ENCODE peak calls at places on chromosomes 12 and 14, in ten cellular contexts. One of them, this sample, is unnamed. For H3K27me3 and H3K4me1, the result is how much of the 10 kb centered on the place peaks cover.

GRCh38 chr14:76782885-76783566 is 21.8 kb downstream of the VASH1 start:
- DNase-seq in psoas muscle: no peak
- DNase-seq in gastrocnemius medialis: no peak
- DNase-seq in uterus: no peak
- DNase-seq in mammary epithelial cell: no peak
- DNase-seq in heart right ventricle: no peak
- DNase-seq in Panc1: no peak
- DNase-seq in naive thymus-derived CD4-positive, alpha-beta T cell: peak
- DNase-seq in IMR-90: no peak
- DNase-seq in H9: peak
- DNase-seq in this sample: peak

GRCh38 chr14:99041820-99042174 is 230.2 kb downstream of the BCL11B start:
- DNase-seq in IMR-90: no peak
- DNase-seq in heart right ventricle: no peak
- DNase-seq in psoas muscle: no peak
- DNase-seq in naive thymus-derived CD4-positive, alpha-beta T cell: no peak
- DNase-seq in Panc1: no peak
- DNase-seq in gastrocnemius medialis: no peak
- DNase-seq in uterus: no peak
- DNase-seq in H9: no peak
- DNase-seq in mammary epithelial cell: no peak
- DNase-seq in this sample: no peak

GRCh38 chr12:68481181-68481941 is 129.3 kb upstream of the RAP1B start:
- DNase-seq in naive thymus-derived CD4-positive, alpha-beta T cell: no peak
- DNase-seq in heart right ventricle: no peak
- DNase-seq in IMR-90: peak
- DNase-seq in uterus: no peak
- DNase-seq in Panc1: no peak
- DNase-seq in H9: no peak
- DNase-seq in gastrocnemius medialis: no peak
- DNase-seq in mammary epithelial cell: no peak
- DNase-seq in psoas muscle: no peak
- DNase-seq in this sample: no peak

GRCh38 chr14:80587096-80587724 is 354.3 kb downstream of the CEP128 start:
- DNase-seq in Panc1: peak
- DNase-seq in IMR-90: peak
- DNase-seq in uterus: no peak
- DNase-seq in mammary epithelial cell: peak
- DNase-seq in H9: no peak
- DNase-seq in naive thymus-derived CD4-positive, alpha-beta T cell: no peak
- DNase-seq in heart right ventricle: no peak
- DNase-seq in psoas muscle: no peak
- DNase-seq in gastrocnemius medialis: no peak
- DNase-seq in this sample: peak

GRCh38 chr14:69610020-69610858 is 1.2 kb upstream of the SUSD6 start:
- DNase-seq in uterus: no peak
- DNase-seq in gastrocnemius medialis: no peak
- DNase-seq in heart right ventricle: no peak
- DNase-seq in H9: no peak
- DNase-seq in mammary epithelial cell: no peak
- DNase-seq in Panc1: no peak
- DNase-seq in naive thymus-derived CD4-positive, alpha-beta T cell: no peak
- DNase-seq in IMR-90: no peak
- DNase-seq in psoas muscle: no peak
- DNase-seq in this sample: peak

GRCh38 chr12:122093098-122093883 is 14.7 kb downstream of the MLXIP start:
- DNase-seq in naive thymus-derived CD4-positive, alpha-beta T cell: no peak
- DNase-seq in psoas muscle: no peak
- DNase-seq in heart right ventricle: no peak
- DNase-seq in IMR-90: no peak
- DNase-seq in Panc1: no peak
- DNase-seq in gastrocnemius medialis: no peak
- DNase-seq in H9: no peak
- DNase-seq in mammary epithelial cell: no peak
- DNase-seq in uterus: peak
- DNase-seq in this sample: no peak

GRCh38 chr14:95533822-95534221 is 1.0 kb upstream of the GLRX5 start:
- DNase-seq in IMR-90: no peak
- DNase-seq in Panc1: no peak
- DNase-seq in uterus: no peak
- DNase-seq in heart right ventricle: no peak
- DNase-seq in gastrocnemius medialis: no peak
- DNase-seq in H9: no peak
- DNase-seq in naive thymus-derived CD4-positive, alpha-beta T cell: no peak
- DNase-seq in mammary epithelial cell: no peak
- DNase-seq in psoas muscle: no peak
- DNase-seq in this sample: no peak

GRCh38 chr12:26046203-26046602 is 78.6 kb downstream of the BHLHE41 start:
- DNase-seq in gastrocnemius medialis: no peak
- DNase-seq in Panc1: no peak
- DNase-seq in mammary epithelial cell: no peak
- DNase-seq in IMR-90: no peak
- DNase-seq in heart right ventricle: no peak
- DNase-seq in naive thymus-derived CD4-positive, alpha-beta T cell: no peak
- DNase-seq in uterus: no peak
- DNase-seq in H9: no peak
- DNase-seq in psoas muscle: no peak
- DNase-seq in this sample: no peak

GRCh38 chr12:47039756-47040155 is 39.7 kb upstream of the PCED1B start:
- DNase-seq in IMR-90: no peak
- DNase-seq in heart right ventricle: no peak
- DNase-seq in Panc1: no peak
- DNase-seq in psoas muscle: no peak
- DNase-seq in naive thymus-derived CD4-positive, alpha-beta T cell: no peak
- DNase-seq in gastrocnemius medialis: no peak
- DNase-seq in uterus: no peak
- DNase-seq in H9: no peak
- DNase-seq in mammary epithelial cell: no peak
- DNase-seq in this sample: no peak

GRCh38 chr14:105617201-105617777 is 90.9 kb downstream of the TMEM121 start:
- DNase-seq in Panc1: no peak
- DNase-seq in naive thymus-derived CD4-positive, alpha-beta T cell: no peak
- DNase-seq in heart right ventricle: no peak
- DNase-seq in mammary epithelial cell: no peak
- DNase-seq in uterus: no peak
- DNase-seq in gastrocnemius medialis: no peak
- DNase-seq in IMR-90: no peak
- DNase-seq in H9: no peak
- DNase-seq in psoas muscle: no peak
- DNase-seq in this sample: no peak

GRCh38 chr12:70418101-70418500 is 52.0 kb downstream of the KCNMB4 start:
- DNase-seq in H9: no peak
- DNase-seq in gastrocnemius medialis: no peak
- DNase-seq in heart right ventricle: no peak
- DNase-seq in psoas muscle: no peak
- DNase-seq in IMR-90: no peak
- DNase-seq in mammary epithelial cell: peak
- DNase-seq in Panc1: no peak
- DNase-seq in uterus: no peak
- DNase-seq in naive thymus-derived CD4-positive, alpha-beta T cell: no peak
- DNase-seq in this sample: no peak

GRCh38 chr12:127485528-127485927 is 781.4 kb upstream of the TMEM132C start:
- DNase-seq in naive thymus-derived CD4-positive, alpha-beta T cell: peak
- DNase-seq in Panc1: peak
- DNase-seq in psoas muscle: no peak
- DNase-seq in heart right ventricle: no peak
- DNase-seq in IMR-90: peak
- DNase-seq in mammary epithelial cell: peak
- DNase-seq in uterus: no peak
- DNase-seq in gastrocnemius medialis: no peak
- DNase-seq in H9: no peak
- DNase-seq in this sample: no peak

GRCh38 chr12:107912421-107913004 is 138.0 kb downstream of the ASCL4 start:
- DNase-seq in naive thymus-derived CD4-positive, alpha-beta T cell: peak
- DNase-seq in Panc1: no peak
- DNase-seq in mammary epithelial cell: peak
- DNase-seq in uterus: no peak
- DNase-seq in heart right ventricle: peak
- DNase-seq in IMR-90: no peak
- DNase-seq in H9: peak
- DNase-seq in psoas muscle: peak
- DNase-seq in gastrocnemius medialis: no peak
- DNase-seq in this sample: peak

GRCh38 chr12:56037161-56037560 is 4.6 kb upstream of the RPS26 start:
- DNase-seq in gastrocnemius medialis: no peak
- DNase-seq in H9: no peak
- DNase-seq in naive thymus-derived CD4-positive, alpha-beta T cell: no peak
- DNase-seq in mammary epithelial cell: no peak
- DNase-seq in psoas muscle: no peak
- DNase-seq in heart right ventricle: no peak
- DNase-seq in uterus: no peak
- DNase-seq in Panc1: no peak
- DNase-seq in IMR-90: no peak
- DNase-seq in this sample: no peak

GRCh38 chr12:19035552-19035951 is 94.0 kb upstream of the PLEKHA5 start:
- DNase-seq in heart right ventricle: no peak
- DNase-seq in uterus: no peak
- DNase-seq in gastrocnemius medialis: no peak
- DNase-seq in mammary epithelial cell: peak
- DNase-seq in Panc1: no peak
- DNase-seq in psoas muscle: no peak
- DNase-seq in naive thymus-derived CD4-positive, alpha-beta T cell: no peak
- DNase-seq in H9: no peak
- DNase-seq in IMR-90: peak
- DNase-seq in this sample: no peak

GRCh38 chr12:111434680-111435338 is 29.1 kb downstream of the SH2B3 start:
- DNase-seq in heart right ventricle: peak
- DNase-seq in naive thymus-derived CD4-positive, alpha-beta T cell: peak
- DNase-seq in mammary epithelial cell: peak
- DNase-seq in H9: no peak
- DNase-seq in psoas muscle: peak
- DNase-seq in Panc1: no peak
- DNase-seq in IMR-90: peak
- DNase-seq in uterus: peak
- DNase-seq in gastrocnemius medialis: peak
- DNase-seq in this sample: peak

DNA sequence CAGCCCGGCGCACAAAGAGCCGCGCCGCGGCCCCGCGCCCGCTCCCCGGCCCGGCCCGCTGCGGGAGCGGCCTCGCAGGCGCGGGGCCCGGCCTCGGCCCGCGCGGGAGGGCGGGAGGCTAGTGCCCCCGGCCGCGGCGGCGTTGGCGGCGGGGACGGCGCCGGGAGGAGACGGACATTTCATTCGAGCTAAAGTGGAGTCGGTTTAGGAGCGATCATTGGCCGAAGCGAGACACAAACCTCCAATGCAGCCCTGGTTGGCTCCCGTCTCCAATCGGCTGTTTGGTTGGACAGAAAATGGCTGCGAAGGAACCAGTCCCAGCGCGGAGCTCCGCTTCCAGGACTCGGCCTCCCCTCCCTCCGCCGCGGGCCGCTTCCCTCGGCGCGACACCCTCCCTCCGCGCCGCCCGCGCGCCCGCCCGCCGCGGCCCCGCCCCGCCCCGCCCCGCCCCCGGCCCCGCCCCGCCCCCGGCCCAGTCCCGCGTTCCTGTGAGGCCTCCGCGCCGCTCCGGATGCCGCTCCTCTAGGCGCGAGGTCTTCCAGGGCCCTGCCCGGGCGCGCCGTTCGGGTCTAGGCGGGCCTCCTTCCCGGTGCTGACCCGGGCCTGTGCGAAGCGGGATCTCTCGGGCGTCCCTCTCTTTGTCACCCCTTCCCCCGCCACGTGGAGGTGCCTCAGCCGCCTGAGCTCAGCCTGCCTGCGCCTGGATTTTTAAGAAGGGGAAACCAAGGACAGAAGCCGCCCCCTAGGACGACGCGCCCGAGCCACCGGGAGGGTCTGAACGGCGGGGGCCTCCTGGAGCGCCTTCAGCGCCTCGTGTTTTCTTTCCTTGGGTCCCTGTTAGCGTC is at the start of gene NFYB:
- DNase-seq in uterus: peak
- DNase-seq in IMR-90: peak
- DNase-seq in heart right ventricle: peak
- DNase-seq in psoas muscle: peak
- DNase-seq in gastrocnemius medialis: peak
- DNase-seq in naive thymus-derived CD4-positive, alpha-beta T cell: peak
- DNase-seq in mammary epithelial cell: peak
- DNase-seq in H9: peak
- DNase-seq in Panc1: peak
- DNase-seq in this sample: peak
- H3K27me3 ChIP-seq in uterus: under half
- H3K27me3 ChIP-seq in IMR-90: under half
- H3K27me3 ChIP-seq in heart right ventricle: under half
- H3K27me3 ChIP-seq in psoas muscle: under half
- H3K27me3 ChIP-seq in gastrocnemius medialis: under half
- H3K27me3 ChIP-seq in naive thymus-derived CD4-positive, alpha-beta T cell: under half
- H3K27me3 ChIP-seq in mammary epithelial cell: under half
- H3K27me3 ChIP-seq in H9: under half
- H3K27me3 ChIP-seq in Panc1: under half
- H3K27me3 ChIP-seq in this sample: under half

GRCh38 chr14:89959853-89960493 is 4.2 kb downstream of the TDP1 start:
- DNase-seq in uterus: no peak
- DNase-seq in IMR-90: no peak
- DNase-seq in gastrocnemius medialis: no peak
- DNase-seq in H9: no peak
- DNase-seq in mammary epithelial cell: no peak
- DNase-seq in naive thymus-derived CD4-positive, alpha-beta T cell: no peak
- DNase-seq in psoas muscle: no peak
- DNase-seq in Panc1: no peak
- DNase-seq in heart right ventricle: no peak
- DNase-seq in this sample: peak
- H3K4me1 ChIP-seq in uterus: under half
- H3K4me1 ChIP-seq in IMR-90: under half
- H3K4me1 ChIP-seq in gastrocnemius medialis: under half
- H3K4me1 ChIP-seq in H9: under half
- H3K4me1 ChIP-seq in mammary epithelial cell: under half
- H3K4me1 ChIP-seq in naive thymus-derived CD4-positive, alpha-beta T cell: under half
- H3K4me1 ChIP-seq in psoas muscle: under half
- H3K4me1 ChIP-seq in Panc1: under half
- H3K4me1 ChIP-seq in heart right ventricle: under half
- H3K4me1 ChIP-seq in this sample: half or more

GRCh38 chr14:73773441-73774243 is 59.5 kb upstream of the PNMA1 start:
- DNase-seq in IMR-90: no peak
- DNase-seq in gastrocnemius medialis: no peak
- DNase-seq in mammary epithelial cell: no peak
- DNase-seq in uterus: no peak
- DNase-seq in naive thymus-derived CD4-positive, alpha-beta T cell: no peak
- DNase-seq in psoas muscle: no peak
- DNase-seq in heart right ventricle: no peak
- DNase-seq in Panc1: no peak
- DNase-seq in H9: no peak
- DNase-seq in this sample: no peak
- H3K27me3 ChIP-seq in IMR-90: under half
- H3K27me3 ChIP-seq in gastrocnemius medialis: under half
- H3K27me3 ChIP-seq in mammary epithelial cell: under half
- H3K27me3 ChIP-seq in uterus: under half
- H3K27me3 ChIP-seq in naive thymus-derived CD4-positive, alpha-beta T cell: under half
- H3K27me3 ChIP-seq in psoas muscle: under half
- H3K27me3 ChIP-seq in heart right ventricle: under half
- H3K27me3 ChIP-seq in Panc1: under half
- H3K27me3 ChIP-seq in H9: under half
- H3K27me3 ChIP-seq in this sample: under half

DNA sequence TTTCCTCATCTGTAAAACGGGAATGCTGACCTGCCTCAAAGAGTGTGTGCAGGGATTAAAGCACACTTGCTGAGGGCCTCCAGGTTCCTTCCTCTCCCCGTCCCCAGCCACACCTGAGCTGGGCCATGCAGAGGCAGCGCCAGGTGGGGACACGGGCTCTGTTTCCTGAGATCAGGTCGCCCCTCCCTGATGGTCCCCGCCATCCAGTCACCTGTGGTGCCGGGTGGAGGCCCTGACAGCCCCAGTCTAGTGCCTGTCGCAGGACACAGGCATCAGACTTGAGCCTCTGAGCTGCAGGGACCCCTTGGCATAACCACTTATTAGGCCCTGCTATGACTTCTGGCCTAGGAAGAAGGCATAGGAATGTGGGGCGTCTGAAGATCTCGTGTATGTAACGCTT is 12.5 kb downstream of the CHGA start:
- DNase-seq in IMR-90: no peak
- DNase-seq in H9: no peak
- DNase-seq in Panc1: no peak
- DNase-seq in mammary epithelial cell: no peak
- DNase-seq in naive thymus-derived CD4-positive, alpha-beta T cell: no peak
- DNase-seq in psoas muscle: no peak
- DNase-seq in gastrocnemius medialis: no peak
- DNase-seq in uterus: no peak
- DNase-seq in heart right ventricle: no peak
- DNase-seq in this sample: no peak
- H3K4me1 ChIP-seq in IMR-90: under half
- H3K4me1 ChIP-seq in H9: under half
- H3K4me1 ChIP-seq in Panc1: under half
- H3K4me1 ChIP-seq in mammary epithelial cell: under half
- H3K4me1 ChIP-seq in naive thymus-derived CD4-positive, alpha-beta T cell: under half
- H3K4me1 ChIP-seq in psoas muscle: under half
- H3K4me1 ChIP-seq in gastrocnemius medialis: under half
- H3K4me1 ChIP-seq in uterus: under half
- H3K4me1 ChIP-seq in heart right ventricle: under half
- H3K4me1 ChIP-seq in this sample: under half

This sample was measured in CD4-positive, CD25-positive, alpha-beta regulatory T cell.